ENCODE peak calls at places on chromosomes 2 and 18, in five cellular contexts. L is astrocyte; M is BJ; J is CD8-positive, alpha-beta T cell; R is astrocyte of the spinal cord. T is an unnamed sample.

GRCh38 chr2:140274891-140275290 is 1494.7 kb upstream of the NXPH2 start:
- DNase-seq in R (no peak), L (no peak), M (no peak), J (no peak), T (no peak)

GRCh38 chr2:177334940-177335543 is 57.5 kb upstream of the AGPS start:
- DNase-seq in L (no peak), J (no peak), M (no peak), R (peak), T (no peak)

GRCh38 chr2:20291846-20292408 is 58.7 kb downstream of the PUM2 start:
- DNase-seq in J (no peak), L (no peak), R (no peak), M (no peak), T (no peak)

GRCh38 chr18:39871976-39872375 is 2083.1 kb upstream of the PIK3C3 start:
- DNase-seq in R (no peak), J (no peak), M (no peak), L (no peak), T (no peak)

GRCh38 chr2:40543381-40543780 is 91.5 kb upstream of the SLC8A1 start:
- DNase-seq in J (no peak), M (no peak), L (no peak), R (no peak), T (no peak)

GRCh38 chr2:74081030-74081429 is 66.7 kb downstream of the BOLA3 start:
- DNase-seq in M (no peak), L (no peak), J (no peak), R (no peak), T (no peak)

GRCh38 chr18:11995445-11996189 is 14.3 kb downstream of the IMPA2 start:
- DNase-seq in R (peak), L (peak), M (no peak), J (peak), T (no peak)

GRCh38 chr18:31697351-31698298 is 13.2 kb upstream of the B4GALT6 start:
- DNase-seq in M (no peak), J (no peak), R (no peak), L (no peak), T (no peak)

GRCh38 chr2:60679059-60679780 is 76.8 kb upstream of the PAPOLG start:
- DNase-seq in R (no peak), L (no peak), J (no peak), M (no peak), T (no peak)

GRCh38 chr2:38462121-38462634 is 85.1 kb upstream of the ATL2 start:
- DNase-seq in M (peak), R (peak), L (peak), J (no peak), T (peak)

GRCh38 chr2:186590538-186591441 is 934 bp downstream of the ITGAV start:
- DNase-seq in M (no peak), J (peak), R (peak), L (peak), T (no peak)

GRCh38 chr2:185279999-185280398 is 458.6 kb upstream of the FSIP2 start:
- DNase-seq in R (peak), L (peak), J (no peak), M (no peak), T (no peak)

GRCh38 chr2:42872736-42873135 is 80.4 kb upstream of the HAAO start:
- DNase-seq in J (no peak), R (no peak), L (no peak), M (no peak), T (no peak)

DNA sequence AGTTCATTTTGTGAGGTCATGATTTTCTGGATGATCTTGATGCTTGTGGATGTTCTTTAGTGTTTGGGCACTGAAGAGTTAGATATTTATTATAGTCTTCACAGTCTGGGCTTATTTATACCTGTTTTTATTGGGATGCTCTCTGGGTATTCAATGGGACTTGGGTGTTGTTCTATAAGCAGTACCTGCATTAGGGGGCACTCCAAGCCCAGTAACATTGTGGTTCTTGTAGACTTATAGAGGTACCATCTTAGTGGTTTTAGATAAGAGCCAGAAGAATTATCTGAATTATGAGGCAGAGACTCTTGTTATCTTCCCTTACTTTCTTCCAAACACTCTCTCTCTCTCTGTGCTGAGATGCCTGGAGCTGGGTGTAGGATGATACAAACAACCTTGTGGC is 470.0 kb downstream of the PIK3C3 start:
- DNase-seq in J (no peak), L (no peak), R (no peak), M (no peak), T (no peak)
- TF ChIP-seq CTCF in J (no peak), L (no peak), R (no peak), M (no peak), T (peak)

GRCh38 chr2:219551412-219551811 is 7.6 kb downstream of the TMEM198 start:
- DNase-seq in L (peak), J (peak), R (peak), M (no peak), T (no peak)
- H3K4me3 ChIP-seq in L (peak), J (no peak), R (peak), M (peak), T (peak)

DNA sequence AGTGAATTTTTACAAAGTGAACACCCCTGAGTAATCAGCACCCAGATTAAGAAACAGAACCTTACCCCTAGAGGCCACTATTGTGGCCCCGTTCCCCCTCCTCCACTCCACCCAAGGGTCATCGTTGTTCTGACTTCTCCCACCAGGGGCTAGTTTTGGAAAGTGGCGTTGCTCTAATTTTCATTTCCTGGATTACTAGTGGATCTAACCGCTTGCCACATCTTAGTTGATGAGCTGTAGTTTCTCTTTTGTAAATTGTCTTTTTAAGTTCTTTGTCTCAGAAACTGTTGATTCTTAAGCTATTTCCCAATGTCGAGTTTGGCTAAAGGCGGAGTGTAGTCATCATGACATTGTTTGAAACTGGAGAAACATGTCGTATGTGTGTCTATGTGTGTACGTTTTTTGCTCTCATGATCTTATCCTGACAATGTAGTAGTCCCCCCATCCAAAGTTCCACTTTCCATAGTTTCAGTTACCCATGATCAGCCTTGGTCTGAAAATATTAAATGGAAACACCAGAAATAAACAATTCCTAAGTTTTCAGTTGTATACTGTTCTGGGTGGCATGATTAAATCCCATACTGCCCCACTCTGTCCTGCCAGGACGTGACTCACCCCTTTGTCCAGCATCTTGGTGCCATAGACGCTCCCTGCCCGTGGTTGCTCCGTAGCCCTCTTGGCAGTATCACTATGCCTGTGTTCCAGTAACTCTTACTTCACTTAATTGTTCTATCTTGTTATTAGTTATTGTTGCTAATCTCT is 71.0 kb upstream of the SP3 start:
- DNase-seq in J (no peak), M (no peak), R (peak), L (peak), T (no peak)
- TF ChIP-seq CTCF in J (no peak), M (peak), R (peak), L (peak), T (peak)

DNA sequence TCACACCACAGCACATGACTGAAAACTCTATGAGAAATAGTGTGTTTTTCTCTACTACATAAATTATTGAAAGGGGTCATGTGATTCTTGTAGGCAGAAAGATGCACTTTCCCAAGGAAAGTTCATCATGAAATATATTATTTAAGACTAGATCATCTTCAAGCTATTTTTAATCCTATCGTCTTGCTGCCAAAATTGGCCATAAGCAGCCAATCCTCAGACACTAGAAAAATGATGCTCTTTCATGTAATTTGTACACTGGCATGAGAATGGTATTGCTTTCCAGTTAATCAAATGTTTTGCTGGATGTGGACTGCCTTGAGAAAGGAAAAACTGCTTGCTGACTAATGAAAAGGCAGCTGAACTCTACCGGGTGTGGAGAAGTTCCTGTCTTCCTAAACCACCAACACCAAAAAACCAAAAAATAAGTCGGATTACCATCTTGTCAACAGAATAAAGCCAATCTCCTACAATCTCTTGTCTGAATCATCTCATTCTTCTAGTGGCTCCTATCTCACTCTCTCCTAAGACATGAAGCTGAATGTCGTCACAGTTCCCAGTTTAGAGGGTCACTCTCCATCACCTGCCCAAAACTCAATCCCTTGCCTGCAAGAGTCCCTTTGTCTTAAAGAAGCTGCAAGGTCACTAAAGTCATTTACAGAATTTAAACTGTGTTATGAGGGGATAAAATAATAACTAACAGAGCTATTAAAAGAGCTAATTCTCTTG is 5.3 kb downstream of the BCL2 start:
- DNase-seq in M (no peak), J (no peak), L (no peak), R (no peak), T (no peak)
- H3K4me3 ChIP-seq in M (no peak), J (peak), L (no peak), R (no peak), T (no peak)

GRCh38 chr2:113227290-113227689 is 51.4 kb downstream of the PAX8 start:
- DNase-seq in L (no peak), R (peak), M (no peak), J (no peak), T (no peak)
- TF ChIP-seq CTCF in L (no peak), R (peak), M (peak), J (no peak), T (peak)

T was measured in epithelial cell of proximal tubule.